ENCODE peak calls at places on chromosomes 16 and 17, in ten cellular contexts. A is ovary; F is AG04450; Y is activated CD4-positive, alpha-beta T cell treated with anti-CD3 and anti-CD28 coated beads, Interleukin-2, amount 50 U/mL, for 48 hours; V is OCI-LY7; W is smooth muscle cell of the brain vasculature; H is stimulated activated CD4-positive, alpha-beta T cell treated with anti-CD3 and anti-CD28 coated beads, Interleukin-4, amount 100 ng/mL, for 1 hour; Q is CD8-positive, alpha-beta memory T cell; E is right atrium auricular region; J is CD8-positive, alpha-beta T cell. Z is an unnamed sample.
A peak's percentile ranks its signal among the peaks of the same experiment; 100 is the strongest.

GRCh38 chr16:57445510-57445909 is 1.7 kb downstream of the CIAPIN1 start:
- DNase-seq in A (no peak), F (no peak), Y (no peak), V (no peak), W (no peak), H (no peak), Q (no peak), E (no peak), J (no peak), Z (no peak)

GRCh38 chr17:27453466-27453865 is 2.8 kb upstream of the KSR1 start:
- DNase-seq in A (no peak), F (no peak), Y (no peak), V (no peak), W (no peak), H (no peak), Q (no peak), E (no peak), J (no peak), Z (no peak)

GRCh38 chr17:28896491-28896883 is 1.0 kb downstream of the FLOT2 start:
- DNase-seq in A (no peak), F (no peak), Y (no peak), V (no peak), W (no peak), H (no peak), Q (no peak), E (no peak), J (no peak), Z (no peak)

GRCh38 chr17:2302740-2303277 is 776 bp downstream of the SMG6 start:
- DNase-seq in A (no peak), F (no peak), Y (no peak), V (peak; percentile 25), W (no peak), H (no peak), Q (peak; percentile 50), E (no peak), J (peak; percentile 21), Z (no peak)

GRCh38 chr16:50146479-50147435 is 6.3 kb upstream of the TENT4B start:
- DNase-seq in A (no peak), F (no peak), Y (no peak), V (no peak), W (no peak), H (no peak), Q (no peak), E (no peak), J (no peak), Z (no peak)

GRCh38 chr17:21318439-21318838 is 33.9 kb downstream of the MAP2K3 start:
- DNase-seq in A (peak; percentile 9), F (no peak), Y (no peak), V (no peak), W (no peak), H (no peak), Q (peak; percentile 44), E (no peak), J (no peak), Z (no peak)

GRCh38 chr16:49464877-49465504 is 91.4 kb downstream of the C16orf78 start:
- DNase-seq in A (peak; percentile 7), F (no peak), Y (no peak), V (peak; percentile 66), W (no peak), H (peak; percentile 15), Q (no peak), E (peak; percentile 40), J (no peak), Z (no peak)

GRCh38 chr17:47076171-47076570 is 97.1 kb upstream of the RPRML start:
- DNase-seq in A (no peak), F (no peak), Y (no peak), V (no peak), W (no peak), H (no peak), Q (no peak), E (no peak), J (no peak), Z (no peak)

GRCh38 chr17:75031972-75032895 is 14.5 kb downstream of the ATP5PD start:
- DNase-seq in A (peak; percentile 74), F (no peak), Y (peak; percentile 66), V (no peak), W (no peak), H (peak; percentile 61), Q (peak; percentile 75), E (peak; percentile 89), J (peak; percentile 32), Z (peak; percentile 54)

GRCh38 chr16:2511996-2512919 is 1.5 kb upstream of the ATP6V0C start:
- DNase-seq in A (no peak), F (no peak), Y (no peak), V (no peak), W (no peak), H (no peak), Q (peak; percentile 47), E (no peak), J (no peak), Z (no peak)

GRCh38 chr17:40382251-40382650 is 17.7 kb upstream of the GJD3 start:
- DNase-seq in A (no peak), F (no peak), Y (no peak), V (no peak), W (no peak), H (no peak), Q (no peak), E (no peak), J (no peak), Z (no peak)

GRCh38 chr17:2023692-2024571 is 1.2 kb downstream of the RTN4RL1 start:
- DNase-seq in A (peak; percentile 64), F (no peak), Y (peak; percentile 20), V (no peak), W (no peak), H (peak; percentile 42), Q (peak; percentile 68), E (no peak), J (no peak), Z (peak; percentile 31)

GRCh38 chr16:46972971-46973456 is 460 bp downstream of the DNAJA2 start:
- DNase-seq in A (no peak), F (no peak), Y (peak; percentile 47), V (peak; percentile 68), W (no peak), H (peak; percentile 50), Q (peak; percentile 62), E (peak; percentile 59), J (peak; percentile 30), Z (peak; percentile 34)